ENCODE peak calls at places on chromosome 5, in five cellular contexts. R is neural crest cell, Y is astrocyte of the spinal cord, U is cardiac fibroblast, J is AG09319. O is an unnamed sample.

GRCh38 chr5:27308151-27308550 is 269.8 kb upstream of the CDH9 start:
- DNase-seq in R (no peak), Y (peak; percentile 52), J (no peak), U (peak; percentile 41), O (peak; percentile 39)

GRCh38 chr5:11962122-11962521 is 57.9 kb upstream of the CTNND2 start:
- DNase-seq in Y (no peak), J (no peak), U (no peak), R (no peak), O (no peak)

GRCh38 chr5:130705368-130705767 is 459.7 kb downstream of the HINT1 start:
- DNase-seq in R (no peak), Y (no peak), J (no peak), U (no peak), O (no peak)

GRCh38 chr5:138974227-138975063 is 99.3 kb upstream of the LRRTM2 start:
- DNase-seq in J (no peak), U (peak; percentile 60), Y (peak; percentile 25), R (no peak), O (no peak)

GRCh38 chr5:23316060-23316591 is 191.3 kb upstream of the PRDM9 start:
- DNase-seq in Y (peak; percentile 0), R (no peak), J (no peak), U (no peak), O (no peak)

GRCh38 chr5:123397538-123397937 is 25.7 kb downstream of the CEP120 start:
- DNase-seq in J (no peak), U (no peak), Y (no peak), R (no peak), O (no peak)

GRCh38 chr5:30279237-30279636 is 914.2 kb upstream of the CDH6 start:
- DNase-seq in J (no peak), R (no peak), U (peak; percentile 65), Y (peak; percentile 88), O (no peak)

GRCh38 chr5:124663101-124663506 is 83.3 kb downstream of the ZNF608 start:
- DNase-seq in Y (no peak), R (no peak), J (no peak), U (no peak), O (peak; percentile 49)

GRCh38 chr5:61228691-61229280 is 66.5 kb upstream of the SMIM15 start:
- DNase-seq in J (no peak), U (peak; percentile 15), R (no peak), Y (peak; percentile 68), O (no peak)

GRCh38 chr5:66828551-66829421 is 232.6 kb downstream of the MAST4 start:
- DNase-seq in U (peak; percentile 92), Y (peak; percentile 83), R (peak; percentile 30), J (peak; percentile 11), O (peak; percentile 44)

GRCh38 chr5:127940854-127941253 is 142.7 kb upstream of the SLC12A2 start:
- DNase-seq in R (no peak), J (no peak), Y (no peak), U (no peak), O (no peak)

GRCh38 chr5:107058239-107058638 is 612.5 kb downstream of the EFNA5 start:
- DNase-seq in Y (no peak), R (no peak), U (peak; percentile 5), J (no peak), O (no peak)

GRCh38 chr5:32096891-32097592 is 77.1 kb downstream of the GOLPH3 start:
- DNase-seq in R (no peak), U (no peak), J (no peak), Y (peak; percentile 29), O (no peak)

GRCh38 chr5:172688735-172689572 is 47.9 kb downstream of the NEURL1B start:
- DNase-seq in U (no peak), Y (no peak), J (no peak), R (no peak), O (no peak)

GRCh38 chr5:175840050-175840841 is 31.1 kb upstream of the CPLX2 start:
- DNase-seq in J (no peak), U (peak; percentile 50), R (no peak), Y (peak; percentile 9), O (peak; percentile 27)

GRCh38 chr5:89241186-89241585 is 358.2 kb upstream of the MEF2C start:
- DNase-seq in R (no peak), Y (peak; percentile 67), U (peak; percentile 41), J (no peak), O (no peak)

GRCh38 chr5:158861366-158861765 is 238.3 kb downstream of the EBF1 start:
- DNase-seq in Y (no peak), R (no peak), U (no peak), J (no peak), O (no peak)

GRCh38 chr5:39169081-39169480 is 50.3 kb downstream of the FYB1 start:
- DNase-seq in Y (peak; percentile 25), R (no peak), J (peak; percentile 27), U (peak; percentile 40), O (peak; percentile 85)

GRCh38 chr5:134252671-134253070 is 26.8 kb upstream of the PPP2CA start:
- DNase-seq in J (no peak), R (no peak), Y (peak; percentile 66), U (peak; percentile 95), O (peak; percentile 86)

GRCh38 chr5:96516631-96517071 is 83.6 kb upstream of the PCSK1 start:
- DNase-seq in Y (peak; percentile 27), J (no peak), R (no peak), U (peak; percentile 72), O (no peak)

GRCh38 chr5:172773481-172774469 is 2.8 kb upstream of the DUSP1 start:
- DNase-seq in Y (peak; percentile 48), U (peak; percentile 50), J (no peak), R (no peak), O (no peak)

GRCh38 chr5:80189201-80189600 is 66.6 kb downstream of the SERINC5 start:
- DNase-seq in Y (no peak), J (no peak), U (no peak), R (no peak), O (no peak)

GRCh38 chr5:57822651-57823050 is 340.0 kb upstream of the ACTBL2 start:
- DNase-seq in R (no peak), Y (no peak), U (no peak), J (no peak), O (no peak)

GRCh38 chr5:447501-447900 is 4.5 kb downstream of the EXOC3 start:
- DNase-seq in J (no peak), Y (no peak), U (no peak), R (no peak), O (no peak)

GRCh38 chr5:146620663-146621051 is 104.7 kb upstream of the GPR151 start:
- DNase-seq in J (no peak), R (peak; percentile 3), U (no peak), Y (no peak), O (no peak)

GRCh38 chr5:35884125-35884788 is 27.6 kb downstream of the IL7R start:
- DNase-seq in R (no peak), U (peak; percentile 86), Y (peak; percentile 80), J (no peak), O (peak; percentile 86)

GRCh38 chr5:72637058-72637457 is 129.8 kb upstream of the ZNF366 start:
- DNase-seq in Y (no peak), R (no peak), J (no peak), U (no peak), O (no peak)

GRCh38 chr5:112742424-112742823 is 4.7 kb downstream of the APC start:
- DNase-seq in U (peak; percentile 15), R (no peak), J (no peak), Y (peak; percentile 16), O (no peak)

GRCh38 chr5:135246923-135247795 is 151.9 kb downstream of the MACROH2A1 start:
- DNase-seq in R (no peak), U (peak; percentile 91), Y (peak; percentile 93), J (peak; percentile 67), O (peak; percentile 95)

GRCh38 chr5:155772009-155772662 is 554.8 kb upstream of the SGCD start:
- DNase-seq in J (no peak), Y (no peak), U (no peak), R (no peak), O (no peak)

GRCh38 chr5:155767480-155767879 is 559.5 kb upstream of the SGCD start:
- DNase-seq in U (no peak), J (no peak), R (no peak), Y (no peak), O (no peak)

GRCh38 chr5:155773680-155774079 is 553.3 kb upstream of the SGCD start:
- DNase-seq in Y (no peak), R (no peak), J (no peak), U (no peak), O (no peak)

GRCh38 chr5:155768342-155768741 is 558.6 kb upstream of the SGCD start:
- DNase-seq in R (no peak), J (no peak), Y (no peak), U (no peak), O (no peak)
- TF ChIP-seq CTCF in R (no peak), J (no peak), Y (no peak), U (no peak), O (no peak)

GRCh38 chr5:76145945-76146344 is 62.8 kb downstream of the SV2C start:
- DNase-seq in R (no peak), Y (no peak), U (no peak), J (no peak), O (no peak)
- TF ChIP-seq CTCF in R (peak; percentile 40), Y (no peak), U (no peak), J (no peak), O (peak; percentile 8)

GRCh38 chr5:108763222-108763864 is 15.6 kb downstream of the FER start:
- DNase-seq in Y (no peak), U (no peak), R (no peak), J (no peak), O (no peak)
- TF ChIP-seq CTCF in Y (no peak), U (no peak), R (no peak), J (no peak), O (no peak)

GRCh38 chr5:5470933-5471332 is 48.5 kb downstream of the ICE1 start:
- DNase-seq in R (no peak), J (no peak), Y (no peak), U (no peak), O (no peak)

GRCh38 chr5:5467737-5468136 is 45.3 kb downstream of the ICE1 start:
- DNase-seq in R (no peak), U (peak; percentile 62), Y (peak; percentile 15), J (no peak), O (no peak)

GRCh38 chr5:5464036-5464715 is 41.7 kb downstream of the ICE1 start:
- DNase-seq in U (no peak), Y (no peak), J (no peak), R (no peak), O (no peak)

GRCh38 chr5:5461012-5461411 is 38.5 kb downstream of the ICE1 start:
- DNase-seq in Y (no peak), J (no peak), U (no peak), R (no peak), O (no peak)

GRCh38 chr5:5466227-5466626 is 43.8 kb downstream of the ICE1 start:
- DNase-seq in Y (no peak), J (no peak), R (no peak), U (no peak), O (no peak)
- TF ChIP-seq CTCF in Y (peak; percentile 2), J (no peak), R (peak; percentile 20), U (no peak), O (no peak)

O was measured in HFFc6.